ENCODE peak calls at places on chromosomes 12 and 14, in four cellular contexts. One of them, this sample, is unnamed. For H3K36me3, the result is how much of the 10 kb centered on the place peaks cover.

GRCh38 chr14:102594514-102595175 is 2.2 kb downstream of the RCOR1 start:
- DNase-seq in A673: peak
- DNase-seq in aorta: peak
- DNase-seq in GM23338: peak
- DNase-seq in this sample: no peak

GRCh38 chr12:81330480-81330879 is 252.6 kb downstream of the ACSS3 start:
- DNase-seq in A673: peak
- DNase-seq in aorta: no peak
- DNase-seq in GM23338: peak
- DNase-seq in this sample: no peak

GRCh38 chr14:51382506-51382905 is 142.5 kb downstream of the TMX1 start:
- DNase-seq in A673: no peak
- DNase-seq in aorta: no peak
- DNase-seq in GM23338: no peak
- DNase-seq in this sample: peak

GRCh38 chr14:38837333-38838048 is 265.5 kb downstream of the SEC23A start:
- DNase-seq in A673: no peak
- DNase-seq in aorta: no peak
- DNase-seq in GM23338: no peak
- DNase-seq in this sample: no peak

GRCh38 chr12:52615912-52616311 is 2.4 kb downstream of the KRT73 start:
- DNase-seq in A673: no peak
- DNase-seq in aorta: no peak
- DNase-seq in GM23338: no peak
- DNase-seq in this sample: no peak

GRCh38 chr12:56633465-56634241 is 3.5 kb upstream of the BAZ2A start:
- DNase-seq in A673: no peak
- DNase-seq in aorta: no peak
- DNase-seq in GM23338: no peak
- DNase-seq in this sample: no peak

GRCh38 chr12:52280319-52280795 is 5.9 kb downstream of the KRT86 start:
- DNase-seq in A673: peak
- DNase-seq in aorta: peak
- DNase-seq in GM23338: no peak
- DNase-seq in this sample: peak

GRCh38 chr14:68345738-68346137 is 447.1 kb downstream of the ZFP36L1 start:
- DNase-seq in A673: no peak
- DNase-seq in aorta: no peak
- DNase-seq in GM23338: no peak
- DNase-seq in this sample: no peak

GRCh38 chr14:33930464-33930863 is 20.4 kb downstream of the EGLN3 start:
- DNase-seq in A673: peak
- DNase-seq in aorta: no peak
- DNase-seq in GM23338: no peak
- DNase-seq in this sample: no peak

GRCh38 chr12:118714051-118714460 is 267.3 kb upstream of the SRRM4 start:
- DNase-seq in A673: peak
- DNase-seq in aorta: no peak
- DNase-seq in GM23338: peak
- DNase-seq in this sample: no peak

GRCh38 chr14:102201369-102201748 is 61.7 kb downstream of the WDR20 start:
- DNase-seq in A673: no peak
- DNase-seq in aorta: no peak
- DNase-seq in GM23338: no peak
- DNase-seq in this sample: no peak

GRCh38 chr12:106564678-106565329 is 18.0 kb upstream of the RFX4 start:
- DNase-seq in A673: no peak
- DNase-seq in aorta: no peak
- DNase-seq in GM23338: no peak
- DNase-seq in this sample: no peak

GRCh38 chr12:93819048-93819491 is 141.9 kb downstream of the CRADD start:
- DNase-seq in A673: no peak
- DNase-seq in aorta: no peak
- DNase-seq in GM23338: no peak
- DNase-seq in this sample: no peak
- H3K4me3 ChIP-seq in A673: no peak
- H3K4me3 ChIP-seq in aorta: no peak
- H3K4me3 ChIP-seq in GM23338: no peak
- H3K4me3 ChIP-seq in this sample: no peak

GRCh38 chr12:105194947-105195346 is 41.0 kb downstream of the APPL2 start:
- DNase-seq in A673: no peak
- DNase-seq in aorta: no peak
- DNase-seq in GM23338: no peak
- DNase-seq in this sample: no peak
- H3K36me3 ChIP-seq in A673: under half
- H3K36me3 ChIP-seq in aorta: under half
- H3K36me3 ChIP-seq in GM23338: under half
- H3K36me3 ChIP-seq in this sample: under half

GRCh38 chr12:48351022-48351708 is 446 bp upstream of the ZNF641 start:
- DNase-seq in A673: peak
- DNase-seq in aorta: peak
- DNase-seq in GM23338: peak
- DNase-seq in this sample: peak

GRCh38 chr12:48350249-48351021 is at the start of gene ZNF641:
- DNase-seq in A673: peak
- DNase-seq in aorta: peak
- DNase-seq in GM23338: peak
- DNase-seq in this sample: no peak

GRCh38 chr12:48352157-48352775 is 1.5 kb upstream of the ZNF641 start:
- DNase-seq in A673: no peak
- DNase-seq in aorta: no peak
- DNase-seq in GM23338: no peak
- DNase-seq in this sample: no peak

DNA sequence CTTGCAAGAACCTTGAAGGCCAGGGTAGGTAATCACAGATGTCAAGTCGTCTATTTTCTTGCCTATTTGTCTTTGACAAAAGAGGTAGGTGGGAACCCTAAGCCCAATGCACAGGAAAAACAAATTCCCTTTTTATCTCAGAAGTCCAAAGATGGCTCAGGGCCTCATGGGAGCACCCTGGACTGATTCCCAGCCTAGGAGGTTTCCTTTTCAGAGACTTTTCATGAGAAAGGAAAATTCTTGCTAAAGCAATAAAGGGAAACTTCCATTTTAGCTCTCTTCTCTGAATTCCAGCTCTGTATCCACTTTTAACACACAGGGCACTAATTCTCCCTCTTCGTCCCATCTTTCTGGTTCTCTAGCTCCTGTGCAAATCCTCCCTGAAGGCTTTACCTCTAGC is 1.2 kb downstream of the ZNF641 start:
- DNase-seq in A673: no peak
- DNase-seq in aorta: peak
- DNase-seq in GM23338: no peak
- DNase-seq in this sample: no peak
- H3K4me3 ChIP-seq in A673: peak
- H3K4me3 ChIP-seq in aorta: peak
- H3K4me3 ChIP-seq in GM23338: peak
- H3K4me3 ChIP-seq in this sample: no peak

GRCh38 chr14:104883681-104884361 is 18.8 kb downstream of the CEP170B start:
- DNase-seq in A673: no peak
- DNase-seq in aorta: peak
- DNase-seq in GM23338: no peak
- DNase-seq in this sample: no peak
- H3K36me3 ChIP-seq in A673: under half
- H3K36me3 ChIP-seq in aorta: under half
- H3K36me3 ChIP-seq in GM23338: under half
- H3K36me3 ChIP-seq in this sample: under half

GRCh38 chr12:3606101-3606500 is 115.1 kb downstream of the PRMT8 start:
- DNase-seq in A673: no peak
- DNase-seq in aorta: no peak
- DNase-seq in GM23338: no peak
- DNase-seq in this sample: no peak
- H3K4me3 ChIP-seq in A673: no peak
- H3K4me3 ChIP-seq in aorta: no peak
- H3K4me3 ChIP-seq in GM23338: peak
- H3K4me3 ChIP-seq in this sample: no peak

GRCh38 chr14:64737391-64738305 is 33.4 kb downstream of the PLEKHG3 start:
- DNase-seq in A673: no peak
- DNase-seq in aorta: no peak
- DNase-seq in GM23338: no peak
- DNase-seq in this sample: no peak

GRCh38 chr14:64733899-64734298 is 29.7 kb downstream of the PLEKHG3 start:
- DNase-seq in A673: no peak
- DNase-seq in aorta: peak
- DNase-seq in GM23338: no peak
- DNase-seq in this sample: no peak

GRCh38 chr14:64734990-64735389 is 30.8 kb downstream of the PLEKHG3 start:
- DNase-seq in A673: no peak
- DNase-seq in aorta: peak
- DNase-seq in GM23338: no peak
- DNase-seq in this sample: no peak

GRCh38 chr14:64738306-64738879 is 34.2 kb downstream of the PLEKHG3 start:
- DNase-seq in A673: no peak
- DNase-seq in aorta: no peak
- DNase-seq in GM23338: no peak
- DNase-seq in this sample: no peak

GRCh38 chr14:64736271-64737131 is 32.3 kb downstream of the PLEKHG3 start:
- DNase-seq in A673: no peak
- DNase-seq in aorta: peak
- DNase-seq in GM23338: peak
- DNase-seq in this sample: no peak
- H3K36me3 ChIP-seq in A673: under half
- H3K36me3 ChIP-seq in aorta: under half
- H3K36me3 ChIP-seq in GM23338: under half
- H3K36me3 ChIP-seq in this sample: under half

DNA sequence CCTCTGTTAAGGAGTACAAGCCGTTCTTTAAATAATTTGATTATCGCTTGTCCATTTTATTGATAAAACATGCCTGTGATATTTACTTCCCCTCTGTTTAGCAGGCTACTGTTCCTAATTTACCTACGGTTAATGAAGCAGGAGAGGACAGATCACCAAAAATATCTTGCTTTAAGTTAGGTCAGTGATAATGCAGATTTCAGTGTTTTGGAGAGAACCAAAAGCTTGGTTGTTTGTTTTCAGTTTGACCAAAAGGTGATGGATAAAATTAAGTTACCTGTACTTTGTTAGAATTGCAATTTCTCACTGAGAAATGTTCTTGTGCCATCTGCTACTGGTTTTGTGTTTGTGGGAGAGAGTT is 958 bp downstream of the SPATS2 start:
- DNase-seq in A673: no peak
- DNase-seq in aorta: no peak
- DNase-seq in GM23338: no peak
- DNase-seq in this sample: no peak
- H3K4me3 ChIP-seq in A673: peak
- H3K4me3 ChIP-seq in aorta: peak
- H3K4me3 ChIP-seq in GM23338: peak
- H3K4me3 ChIP-seq in this sample: peak

DNA sequence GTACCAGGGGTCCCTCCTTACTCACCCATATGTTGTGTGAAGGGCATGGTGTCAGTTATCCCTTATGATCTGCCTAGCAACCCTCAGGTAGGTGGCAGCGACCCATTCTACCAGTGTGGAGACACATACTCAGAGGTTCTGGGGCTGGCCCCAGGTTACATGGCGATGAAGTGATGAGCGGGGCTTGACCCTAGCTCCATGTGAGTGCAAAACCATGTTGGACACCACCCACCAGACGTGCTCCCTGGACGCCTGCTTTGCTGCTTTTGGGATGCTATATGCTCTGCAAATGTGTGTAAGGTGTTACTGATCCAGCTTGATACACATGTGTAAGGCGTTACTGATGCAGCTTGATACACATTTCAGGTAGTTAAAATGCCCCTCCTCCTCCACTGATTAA is 33.3 kb downstream of the EP400 start:
- DNase-seq in A673: no peak
- DNase-seq in aorta: no peak
- DNase-seq in GM23338: no peak
- DNase-seq in this sample: no peak
- H3K36me3 ChIP-seq in A673: under half
- H3K36me3 ChIP-seq in aorta: under half
- H3K36me3 ChIP-seq in GM23338: under half
- H3K36me3 ChIP-seq in this sample: under half

GRCh38 chr12:20367731-20368652 is at the start of gene PDE3A:
- DNase-seq in A673: peak
- DNase-seq in aorta: peak
- DNase-seq in GM23338: peak
- DNase-seq in this sample: no peak
- H3K4me3 ChIP-seq in A673: peak
- H3K4me3 ChIP-seq in aorta: peak
- H3K4me3 ChIP-seq in GM23338: peak
- H3K4me3 ChIP-seq in this sample: peak

DNA sequence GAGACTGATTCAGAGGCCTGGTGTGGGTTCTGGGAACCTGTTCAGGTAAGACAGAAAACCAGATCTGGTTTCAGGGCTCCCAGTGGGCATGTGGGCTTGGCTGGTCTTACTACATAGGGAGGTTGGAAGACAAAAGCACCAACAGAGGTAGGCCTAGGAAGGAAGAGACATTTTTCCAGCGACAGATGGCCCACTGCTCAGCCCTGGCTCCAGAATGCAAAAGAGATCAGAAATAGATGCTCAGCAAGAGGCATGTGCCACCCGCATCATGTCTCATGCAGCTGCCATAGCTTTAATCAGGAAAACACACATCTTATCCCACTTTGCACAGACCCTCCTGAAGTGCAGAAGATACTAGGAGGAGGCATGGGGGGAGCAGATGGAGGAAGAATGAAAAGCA is 25.3 kb downstream of the VASH1 start:
- DNase-seq in A673: no peak
- DNase-seq in aorta: no peak
- DNase-seq in GM23338: no peak
- DNase-seq in this sample: no peak
- H3K36me3 ChIP-seq in A673: under half
- H3K36me3 ChIP-seq in aorta: under half
- H3K36me3 ChIP-seq in GM23338: under half
- H3K36me3 ChIP-seq in this sample: under half